ENCODE peak calls at places on chromosome 19, in nine cellular contexts. One of them, this sample, is unnamed.
A peak's percentile ranks its signal among the peaks of the same experiment; 100 is the strongest.

GRCh38 chr19:7673995-7674667 is 2.8 kb upstream of the MCEMP1 start:
- DNase-seq in fibroblast of mammary gland: peak; percentile 84
- DNase-seq in H7: peak; percentile 92
- DNase-seq in OCI-LY7: peak; percentile 66
- DNase-seq in stimulated activated CD4-positive, alpha-beta T cell treated with anti-CD3 and anti-CD28 coated beads, Interleukin-15, amount 100 ng/mL, for 1 hour: no peak
- DNase-seq in adrenal gland: peak; percentile 72
- DNase-seq in activated CD4-positive, alpha-beta T cell treated with anti-CD3 and anti-CD28 coated beads for 36 hours: peak; percentile 63
- DNase-seq in heart right ventricle: peak; percentile 64
- DNase-seq in cardiac fibroblast: peak; percentile 80
- DNase-seq in this sample: peak; percentile 26

GRCh38 chr19:19040417-19040816 is 7.0 kb downstream of the ARMC6 start:
- DNase-seq in fibroblast of mammary gland: peak; percentile 94
- DNase-seq in H7: no peak
- DNase-seq in OCI-LY7: no peak
- DNase-seq in stimulated activated CD4-positive, alpha-beta T cell treated with anti-CD3 and anti-CD28 coated beads, Interleukin-15, amount 100 ng/mL, for 1 hour: no peak
- DNase-seq in adrenal gland: peak; percentile 83
- DNase-seq in activated CD4-positive, alpha-beta T cell treated with anti-CD3 and anti-CD28 coated beads for 36 hours: no peak
- DNase-seq in heart right ventricle: no peak
- DNase-seq in cardiac fibroblast: peak; percentile 95
- DNase-seq in this sample: peak; percentile 83

GRCh38 chr19:32313866-32314265 is 31.5 kb upstream of the ZNF507 start:
- DNase-seq in fibroblast of mammary gland: no peak
- DNase-seq in H7: no peak
- DNase-seq in OCI-LY7: no peak
- DNase-seq in stimulated activated CD4-positive, alpha-beta T cell treated with anti-CD3 and anti-CD28 coated beads, Interleukin-15, amount 100 ng/mL, for 1 hour: no peak
- DNase-seq in adrenal gland: no peak
- DNase-seq in activated CD4-positive, alpha-beta T cell treated with anti-CD3 and anti-CD28 coated beads for 36 hours: no peak
- DNase-seq in heart right ventricle: no peak
- DNase-seq in cardiac fibroblast: no peak
- DNase-seq in this sample: no peak

GRCh38 chr19:14004619-14005380 is 1.3 kb downstream of the RFX1 start:
- DNase-seq in fibroblast of mammary gland: peak; percentile 38
- DNase-seq in H7: no peak
- DNase-seq in OCI-LY7: peak; percentile 41
- DNase-seq in stimulated activated CD4-positive, alpha-beta T cell treated with anti-CD3 and anti-CD28 coated beads, Interleukin-15, amount 100 ng/mL, for 1 hour: no peak
- DNase-seq in adrenal gland: peak; percentile 74
- DNase-seq in activated CD4-positive, alpha-beta T cell treated with anti-CD3 and anti-CD28 coated beads for 36 hours: no peak
- DNase-seq in heart right ventricle: peak; percentile 60
- DNase-seq in cardiac fibroblast: peak; percentile 33
- DNase-seq in this sample: no peak

GRCh38 chr19:15264061-15264932 is 32.0 kb upstream of the EPHX3 start:
- DNase-seq in fibroblast of mammary gland: peak; percentile 74
- DNase-seq in H7: peak; percentile 93
- DNase-seq in OCI-LY7: peak; percentile 76
- DNase-seq in stimulated activated CD4-positive, alpha-beta T cell treated with anti-CD3 and anti-CD28 coated beads, Interleukin-15, amount 100 ng/mL, for 1 hour: peak; percentile 60
- DNase-seq in adrenal gland: peak; percentile 87
- DNase-seq in activated CD4-positive, alpha-beta T cell treated with anti-CD3 and anti-CD28 coated beads for 36 hours: peak; percentile 86
- DNase-seq in heart right ventricle: peak; percentile 75
- DNase-seq in cardiac fibroblast: peak; percentile 75
- DNase-seq in this sample: peak; percentile 81

GRCh38 chr19:16849168-16849567 is 20.0 kb downstream of the SIN3B start:
- DNase-seq in fibroblast of mammary gland: peak; percentile 79
- DNase-seq in H7: no peak
- DNase-seq in OCI-LY7: no peak
- DNase-seq in stimulated activated CD4-positive, alpha-beta T cell treated with anti-CD3 and anti-CD28 coated beads, Interleukin-15, amount 100 ng/mL, for 1 hour: no peak
- DNase-seq in adrenal gland: no peak
- DNase-seq in activated CD4-positive, alpha-beta T cell treated with anti-CD3 and anti-CD28 coated beads for 36 hours: no peak
- DNase-seq in heart right ventricle: no peak
- DNase-seq in cardiac fibroblast: peak; percentile 69
- DNase-seq in this sample: no peak

GRCh38 chr19:980133-980998 is 3.8 kb upstream of the WDR18 start:
- DNase-seq in fibroblast of mammary gland: peak; percentile 24
- DNase-seq in H7: peak; percentile 91
- DNase-seq in OCI-LY7: no peak
- DNase-seq in stimulated activated CD4-positive, alpha-beta T cell treated with anti-CD3 and anti-CD28 coated beads, Interleukin-15, amount 100 ng/mL, for 1 hour: no peak
- DNase-seq in adrenal gland: peak; percentile 45
- DNase-seq in activated CD4-positive, alpha-beta T cell treated with anti-CD3 and anti-CD28 coated beads for 36 hours: no peak
- DNase-seq in heart right ventricle: peak; percentile 44
- DNase-seq in cardiac fibroblast: no peak
- DNase-seq in this sample: no peak

GRCh38 chr19:41876847-41877489 is at the start of gene CD79A:
- DNase-seq in fibroblast of mammary gland: no peak
- DNase-seq in H7: no peak
- DNase-seq in OCI-LY7: peak; percentile 99
- DNase-seq in stimulated activated CD4-positive, alpha-beta T cell treated with anti-CD3 and anti-CD28 coated beads, Interleukin-15, amount 100 ng/mL, for 1 hour: no peak
- DNase-seq in adrenal gland: no peak
- DNase-seq in activated CD4-positive, alpha-beta T cell treated with anti-CD3 and anti-CD28 coated beads for 36 hours: peak; percentile 56
- DNase-seq in heart right ventricle: no peak
- DNase-seq in cardiac fibroblast: no peak
- DNase-seq in this sample: no peak

GRCh38 chr19:34480491-34480890 is 1.1 kb upstream of the WTIP start:
- DNase-seq in fibroblast of mammary gland: no peak
- DNase-seq in H7: no peak
- DNase-seq in OCI-LY7: no peak
- DNase-seq in stimulated activated CD4-positive, alpha-beta T cell treated with anti-CD3 and anti-CD28 coated beads, Interleukin-15, amount 100 ng/mL, for 1 hour: no peak
- DNase-seq in adrenal gland: no peak
- DNase-seq in activated CD4-positive, alpha-beta T cell treated with anti-CD3 and anti-CD28 coated beads for 36 hours: no peak
- DNase-seq in heart right ventricle: no peak
- DNase-seq in cardiac fibroblast: no peak
- DNase-seq in this sample: no peak

GRCh38 chr19:51123381-51124186 is 1.1 kb upstream of the SIGLEC9 start:
- DNase-seq in fibroblast of mammary gland: no peak
- DNase-seq in H7: no peak
- DNase-seq in OCI-LY7: peak; percentile 39
- DNase-seq in stimulated activated CD4-positive, alpha-beta T cell treated with anti-CD3 and anti-CD28 coated beads, Interleukin-15, amount 100 ng/mL, for 1 hour: no peak
- DNase-seq in adrenal gland: peak; percentile 51
- DNase-seq in activated CD4-positive, alpha-beta T cell treated with anti-CD3 and anti-CD28 coated beads for 36 hours: peak; percentile 71
- DNase-seq in heart right ventricle: no peak
- DNase-seq in cardiac fibroblast: no peak
- DNase-seq in this sample: no peak

GRCh38 chr19:38989066-38989605 is 13.6 kb upstream of the FBXO17 start:
- DNase-seq in fibroblast of mammary gland: no peak
- DNase-seq in H7: peak; percentile 57
- DNase-seq in OCI-LY7: no peak
- DNase-seq in stimulated activated CD4-positive, alpha-beta T cell treated with anti-CD3 and anti-CD28 coated beads, Interleukin-15, amount 100 ng/mL, for 1 hour: no peak
- DNase-seq in adrenal gland: no peak
- DNase-seq in activated CD4-positive, alpha-beta T cell treated with anti-CD3 and anti-CD28 coated beads for 36 hours: no peak
- DNase-seq in heart right ventricle: no peak
- DNase-seq in cardiac fibroblast: no peak
- DNase-seq in this sample: peak; percentile 77

GRCh38 chr19:7492142-7493055 is 3.6 kb upstream of the PEX11G start:
- DNase-seq in fibroblast of mammary gland: peak; percentile 59
- DNase-seq in H7: no peak
- DNase-seq in OCI-LY7: no peak
- DNase-seq in stimulated activated CD4-positive, alpha-beta T cell treated with anti-CD3 and anti-CD28 coated beads, Interleukin-15, amount 100 ng/mL, for 1 hour: no peak
- DNase-seq in adrenal gland: no peak
- DNase-seq in activated CD4-positive, alpha-beta T cell treated with anti-CD3 and anti-CD28 coated beads for 36 hours: peak; percentile 82
- DNase-seq in heart right ventricle: no peak
- DNase-seq in cardiac fibroblast: peak; percentile 84
- DNase-seq in this sample: no peak

GRCh38 chr19:47492137-47492533 is 8.1 kb upstream of the KPTN start:
- DNase-seq in fibroblast of mammary gland: no peak
- DNase-seq in H7: no peak
- DNase-seq in OCI-LY7: no peak
- DNase-seq in stimulated activated CD4-positive, alpha-beta T cell treated with anti-CD3 and anti-CD28 coated beads, Interleukin-15, amount 100 ng/mL, for 1 hour: no peak
- DNase-seq in adrenal gland: no peak
- DNase-seq in activated CD4-positive, alpha-beta T cell treated with anti-CD3 and anti-CD28 coated beads for 36 hours: no peak
- DNase-seq in heart right ventricle: no peak
- DNase-seq in cardiac fibroblast: no peak
- DNase-seq in this sample: no peak

GRCh38 chr19:33797821-33798633 is 1.4 kb downstream of the KCTD15 start:
- DNase-seq in fibroblast of mammary gland: no peak
- DNase-seq in H7: peak; percentile 94
- DNase-seq in OCI-LY7: peak; percentile 60
- DNase-seq in stimulated activated CD4-positive, alpha-beta T cell treated with anti-CD3 and anti-CD28 coated beads, Interleukin-15, amount 100 ng/mL, for 1 hour: no peak
- DNase-seq in adrenal gland: no peak
- DNase-seq in activated CD4-positive, alpha-beta T cell treated with anti-CD3 and anti-CD28 coated beads for 36 hours: peak; percentile 44
- DNase-seq in heart right ventricle: peak; percentile 76
- DNase-seq in cardiac fibroblast: peak; percentile 51
- DNase-seq in this sample: peak; percentile 71

GRCh38 chr19:17391371-17392151 is 2.4 kb downstream of the CCDC194 start:
- DNase-seq in fibroblast of mammary gland: no peak
- DNase-seq in H7: peak; percentile 78
- DNase-seq in OCI-LY7: no peak
- DNase-seq in stimulated activated CD4-positive, alpha-beta T cell treated with anti-CD3 and anti-CD28 coated beads, Interleukin-15, amount 100 ng/mL, for 1 hour: no peak
- DNase-seq in adrenal gland: no peak
- DNase-seq in activated CD4-positive, alpha-beta T cell treated with anti-CD3 and anti-CD28 coated beads for 36 hours: no peak
- DNase-seq in heart right ventricle: no peak
- DNase-seq in cardiac fibroblast: no peak
- DNase-seq in this sample: no peak

GRCh38 chr19:10797541-10798256 is 38.3 kb downstream of the TMED1 start:
- DNase-seq in fibroblast of mammary gland: no peak
- DNase-seq in H7: peak; percentile 47
- DNase-seq in OCI-LY7: no peak
- DNase-seq in stimulated activated CD4-positive, alpha-beta T cell treated with anti-CD3 and anti-CD28 coated beads, Interleukin-15, amount 100 ng/mL, for 1 hour: peak; percentile 67
- DNase-seq in adrenal gland: no peak
- DNase-seq in activated CD4-positive, alpha-beta T cell treated with anti-CD3 and anti-CD28 coated beads for 36 hours: peak; percentile 95
- DNase-seq in heart right ventricle: no peak
- DNase-seq in cardiac fibroblast: peak; percentile 15
- DNase-seq in this sample: no peak

GRCh38 chr19:40872209-40872608 is 9.8 kb downstream of the CYP2A7 start:
- DNase-seq in fibroblast of mammary gland: no peak
- DNase-seq in H7: no peak
- DNase-seq in OCI-LY7: no peak
- DNase-seq in stimulated activated CD4-positive, alpha-beta T cell treated with anti-CD3 and anti-CD28 coated beads, Interleukin-15, amount 100 ng/mL, for 1 hour: no peak
- DNase-seq in adrenal gland: no peak
- DNase-seq in activated CD4-positive, alpha-beta T cell treated with anti-CD3 and anti-CD28 coated beads for 36 hours: no peak
- DNase-seq in heart right ventricle: no peak
- DNase-seq in cardiac fibroblast: no peak
- DNase-seq in this sample: no peak

GRCh38 chr19:32407004-32407992 is 1.7 kb downstream of the DPY19L3 start:
- DNase-seq in fibroblast of mammary gland: peak; percentile 89
- DNase-seq in H7: peak; percentile 32
- DNase-seq in OCI-LY7: no peak
- DNase-seq in stimulated activated CD4-positive, alpha-beta T cell treated with anti-CD3 and anti-CD28 coated beads, Interleukin-15, amount 100 ng/mL, for 1 hour: no peak
- DNase-seq in adrenal gland: no peak
- DNase-seq in activated CD4-positive, alpha-beta T cell treated with anti-CD3 and anti-CD28 coated beads for 36 hours: no peak
- DNase-seq in heart right ventricle: no peak
- DNase-seq in cardiac fibroblast: peak; percentile 80
- DNase-seq in this sample: peak; percentile 62

GRCh38 chr19:13118424-13119193 is 545 bp downstream of the NACC1 start:
- DNase-seq in fibroblast of mammary gland: peak; percentile 27
- DNase-seq in H7: peak; percentile 99
- DNase-seq in OCI-LY7: peak; percentile 75
- DNase-seq in stimulated activated CD4-positive, alpha-beta T cell treated with anti-CD3 and anti-CD28 coated beads, Interleukin-15, amount 100 ng/mL, for 1 hour: no peak
- DNase-seq in adrenal gland: peak; percentile 58
- DNase-seq in activated CD4-positive, alpha-beta T cell treated with anti-CD3 and anti-CD28 coated beads for 36 hours: peak; percentile 68
- DNase-seq in heart right ventricle: peak; percentile 45
- DNase-seq in cardiac fibroblast: no peak
- DNase-seq in this sample: peak; percentile 71